ENCODE peak calls at places on chromosomes 11 and 22, in five cellular contexts. N is uterus, O is GM23248, C is coronary artery, A is Caki2. B is an unnamed sample.

GRCh38 chr22:45608763-45609180 is 62.9 kb upstream of the ATXN10 start:
- DNase-seq in N (no peak), O (peak), C (no peak), A (peak), B (no peak)

GRCh38 chr22:36386900-36387663 is 685 bp downstream of the MYH9 start:
- DNase-seq in N (peak), O (peak), C (peak), A (peak), B (no peak)

GRCh38 chr22:42848941-42849340 is 8.1 kb downstream of the ARFGAP3 start:
- DNase-seq in N (no peak), O (peak), C (no peak), A (no peak), B (no peak)

GRCh38 chr22:22655452-22656108 is 11.2 kb downstream of the GGTLC2 start:
- DNase-seq in N (no peak), O (peak), C (peak), A (no peak), B (no peak)

GRCh38 chr11:42591841-42592240 is 720.0 kb upstream of the API5 start:
- DNase-seq in N (no peak), O (no peak), C (no peak), A (no peak), B (no peak)

GRCh38 chr11:66559141-66559861 is 9.1 kb downstream of the CTSF start:
- DNase-seq in N (peak), O (peak), C (peak), A (no peak), B (no peak)

GRCh38 chr11:117717485-117718314 is 79.3 kb downstream of the DSCAML1 start:
- DNase-seq in N (no peak), O (no peak), C (no peak), A (peak), B (peak)

GRCh38 chr22:46619830-46620501 is at the start of gene GRAMD4:
- DNase-seq in N (no peak), O (peak), C (no peak), A (no peak), B (no peak)